ENCODE peak calls at places on chromosomes 7 and 10, in eight cellular contexts. One of them, this sample, is unnamed.

GRCh38 chr10:62815373-62816111 is 624 bp downstream of the EGR2 start:
- DNase-seq in kidney epithelial cell: no peak
- DNase-seq in lower leg skin: no peak
- DNase-seq in PC-3: no peak
- DNase-seq in BE2C: no peak
- DNase-seq in cardiac muscle cell: peak; percentile 36
- DNase-seq in HFF-Myc: no peak
- DNase-seq in activated CD8-positive, alpha-beta T cell treated with anti-CD3 and anti-CD28 coated beads for 36 hours: peak; percentile 37
- DNase-seq in this sample: no peak

GRCh38 chr10:93461807-93462178 is 20.3 kb downstream of the MYOF start:
- DNase-seq in cardiac muscle cell: peak; percentile 54
- DNase-seq in PC-3: peak; percentile 81
- DNase-seq in kidney epithelial cell: peak; percentile 96
- DNase-seq in BE2C: peak; percentile 18
- DNase-seq in lower leg skin: no peak
- DNase-seq in activated CD8-positive, alpha-beta T cell treated with anti-CD3 and anti-CD28 coated beads for 36 hours: no peak
- DNase-seq in HFF-Myc: no peak
- DNase-seq in this sample: no peak

GRCh38 chr7:80145780-80146422 is 11.3 kb downstream of the GNAI1 start:
- DNase-seq in activated CD8-positive, alpha-beta T cell treated with anti-CD3 and anti-CD28 coated beads for 36 hours: no peak
- DNase-seq in lower leg skin: no peak
- DNase-seq in cardiac muscle cell: peak; percentile 91
- DNase-seq in kidney epithelial cell: no peak
- DNase-seq in PC-3: no peak
- DNase-seq in HFF-Myc: peak; percentile 65
- DNase-seq in BE2C: no peak
- DNase-seq in this sample: peak; percentile 57

GRCh38 chr7:96708872-96709271 is 774 bp downstream of the SEM1 start:
- DNase-seq in HFF-Myc: no peak
- DNase-seq in PC-3: no peak
- DNase-seq in cardiac muscle cell: no peak
- DNase-seq in BE2C: no peak
- DNase-seq in lower leg skin: no peak
- DNase-seq in kidney epithelial cell: no peak
- DNase-seq in activated CD8-positive, alpha-beta T cell treated with anti-CD3 and anti-CD28 coated beads for 36 hours: no peak
- DNase-seq in this sample: no peak

GRCh38 chr10:101933976-101934375 is 90.4 kb upstream of the KCNIP2 start:
- DNase-seq in lower leg skin: no peak
- DNase-seq in kidney epithelial cell: no peak
- DNase-seq in HFF-Myc: no peak
- DNase-seq in cardiac muscle cell: no peak
- DNase-seq in PC-3: no peak
- DNase-seq in BE2C: no peak
- DNase-seq in activated CD8-positive, alpha-beta T cell treated with anti-CD3 and anti-CD28 coated beads for 36 hours: no peak
- DNase-seq in this sample: no peak

GRCh38 chr7:475951-476441 is 43.6 kb downstream of the PDGFA start:
- DNase-seq in cardiac muscle cell: no peak
- DNase-seq in lower leg skin: no peak
- DNase-seq in PC-3: no peak
- DNase-seq in BE2C: peak; percentile 1
- DNase-seq in kidney epithelial cell: no peak
- DNase-seq in HFF-Myc: no peak
- DNase-seq in activated CD8-positive, alpha-beta T cell treated with anti-CD3 and anti-CD28 coated beads for 36 hours: no peak
- DNase-seq in this sample: no peak

GRCh38 chr10:96850825-96851224 is 18.7 kb downstream of the LCOR start:
- DNase-seq in HFF-Myc: no peak
- DNase-seq in PC-3: peak; percentile 47
- DNase-seq in cardiac muscle cell: peak; percentile 89
- DNase-seq in BE2C: no peak
- DNase-seq in kidney epithelial cell: no peak
- DNase-seq in lower leg skin: peak; percentile 36
- DNase-seq in activated CD8-positive, alpha-beta T cell treated with anti-CD3 and anti-CD28 coated beads for 36 hours: no peak
- DNase-seq in this sample: peak; percentile 82

GRCh38 chr7:55517191-55517633 is 55.1 kb downstream of the VOPP1 start:
- DNase-seq in BE2C: no peak
- DNase-seq in HFF-Myc: no peak
- DNase-seq in activated CD8-positive, alpha-beta T cell treated with anti-CD3 and anti-CD28 coated beads for 36 hours: peak; percentile 72
- DNase-seq in PC-3: no peak
- DNase-seq in cardiac muscle cell: no peak
- DNase-seq in kidney epithelial cell: no peak
- DNase-seq in lower leg skin: no peak
- DNase-seq in this sample: no peak

GRCh38 chr7:104111294-104111693 is 96.5 kb downstream of the ORC5 start:
- DNase-seq in lower leg skin: no peak
- DNase-seq in HFF-Myc: no peak
- DNase-seq in kidney epithelial cell: no peak
- DNase-seq in cardiac muscle cell: no peak
- DNase-seq in activated CD8-positive, alpha-beta T cell treated with anti-CD3 and anti-CD28 coated beads for 36 hours: no peak
- DNase-seq in BE2C: no peak
- DNase-seq in PC-3: no peak
- DNase-seq in this sample: no peak

GRCh38 chr7:134613623-134614347 is 32.9 kb upstream of the BPGM start:
- DNase-seq in cardiac muscle cell: peak; percentile 95
- DNase-seq in kidney epithelial cell: peak; percentile 78
- DNase-seq in lower leg skin: peak; percentile 69
- DNase-seq in BE2C: no peak
- DNase-seq in HFF-Myc: peak; percentile 60
- DNase-seq in activated CD8-positive, alpha-beta T cell treated with anti-CD3 and anti-CD28 coated beads for 36 hours: peak; percentile 49
- DNase-seq in PC-3: peak; percentile 95
- DNase-seq in this sample: peak; percentile 84

GRCh38 chr7:78345293-78345692 is 546.7 kb downstream of the PHTF2 start:
- DNase-seq in kidney epithelial cell: no peak
- DNase-seq in BE2C: no peak
- DNase-seq in PC-3: no peak
- DNase-seq in activated CD8-positive, alpha-beta T cell treated with anti-CD3 and anti-CD28 coated beads for 36 hours: no peak
- DNase-seq in HFF-Myc: no peak
- DNase-seq in lower leg skin: no peak
- DNase-seq in cardiac muscle cell: no peak
- DNase-seq in this sample: no peak

GRCh38 chr10:132111121-132111731 is 45.5 kb downstream of the JAKMIP3 start:
- DNase-seq in HFF-Myc: no peak
- DNase-seq in lower leg skin: no peak
- DNase-seq in BE2C: no peak
- DNase-seq in cardiac muscle cell: no peak
- DNase-seq in kidney epithelial cell: no peak
- DNase-seq in PC-3: no peak
- DNase-seq in activated CD8-positive, alpha-beta T cell treated with anti-CD3 and anti-CD28 coated beads for 36 hours: no peak
- DNase-seq in this sample: no peak

GRCh38 chr10:46239999-46240683 is 46.7 kb upstream of the ANTXRL start:
- DNase-seq in cardiac muscle cell: no peak
- DNase-seq in BE2C: peak; percentile 16
- DNase-seq in kidney epithelial cell: no peak
- DNase-seq in activated CD8-positive, alpha-beta T cell treated with anti-CD3 and anti-CD28 coated beads for 36 hours: no peak
- DNase-seq in HFF-Myc: no peak
- DNase-seq in PC-3: no peak
- DNase-seq in lower leg skin: no peak
- DNase-seq in this sample: no peak

GRCh38 chr7:33904680-33905388 is 505 bp upstream of the BMPER start:
- DNase-seq in lower leg skin: no peak
- DNase-seq in activated CD8-positive, alpha-beta T cell treated with anti-CD3 and anti-CD28 coated beads for 36 hours: peak; percentile 17
- DNase-seq in BE2C: peak; percentile 41
- DNase-seq in cardiac muscle cell: peak; percentile 74
- DNase-seq in PC-3: no peak
- DNase-seq in HFF-Myc: no peak
- DNase-seq in kidney epithelial cell: no peak
- DNase-seq in this sample: no peak

GRCh38 chr7:24436131-24436920 is 136.9 kb upstream of the PALS2 start:
- DNase-seq in lower leg skin: no peak
- DNase-seq in BE2C: no peak
- DNase-seq in cardiac muscle cell: no peak
- DNase-seq in kidney epithelial cell: no peak
- DNase-seq in HFF-Myc: no peak
- DNase-seq in PC-3: no peak
- DNase-seq in activated CD8-positive, alpha-beta T cell treated with anti-CD3 and anti-CD28 coated beads for 36 hours: no peak
- DNase-seq in this sample: no peak

GRCh38 chr10:8444630-8445029 is 390.1 kb downstream of the GATA3 start:
- DNase-seq in PC-3: peak; percentile 11
- DNase-seq in activated CD8-positive, alpha-beta T cell treated with anti-CD3 and anti-CD28 coated beads for 36 hours: peak; percentile 66
- DNase-seq in BE2C: peak; percentile 76
- DNase-seq in lower leg skin: no peak
- DNase-seq in HFF-Myc: no peak
- DNase-seq in kidney epithelial cell: no peak
- DNase-seq in cardiac muscle cell: peak; percentile 54
- DNase-seq in this sample: no peak
- TF ChIP-seq CTCF in PC-3: peak; percentile 34
- TF ChIP-seq CTCF in activated CD8-positive, alpha-beta T cell treated with anti-CD3 and anti-CD28 coated beads for 36 hours: no peak
- TF ChIP-seq CTCF in BE2C: peak; percentile 67
- TF ChIP-seq CTCF in lower leg skin: no peak
- TF ChIP-seq CTCF in HFF-Myc: no peak
- TF ChIP-seq CTCF in kidney epithelial cell: peak; percentile 6
- TF ChIP-seq CTCF in cardiac muscle cell: peak; percentile 49
- TF ChIP-seq CTCF in this sample: no peak

GRCh38 chr7:15560968-15561367 is 847 bp downstream of the AGMO start:
- DNase-seq in BE2C: no peak
- DNase-seq in HFF-Myc: no peak
- DNase-seq in lower leg skin: no peak
- DNase-seq in PC-3: no peak
- DNase-seq in cardiac muscle cell: no peak
- DNase-seq in activated CD8-positive, alpha-beta T cell treated with anti-CD3 and anti-CD28 coated beads for 36 hours: no peak
- DNase-seq in kidney epithelial cell: no peak
- DNase-seq in this sample: no peak

GRCh38 chr7:15558747-15559146 is 3.1 kb downstream of the AGMO start:
- DNase-seq in cardiac muscle cell: no peak
- DNase-seq in activated CD8-positive, alpha-beta T cell treated with anti-CD3 and anti-CD28 coated beads for 36 hours: no peak
- DNase-seq in HFF-Myc: no peak
- DNase-seq in BE2C: no peak
- DNase-seq in kidney epithelial cell: peak; percentile 54
- DNase-seq in lower leg skin: no peak
- DNase-seq in PC-3: no peak
- DNase-seq in this sample: no peak

GRCh38 chr7:15566476-15566875 is 4.7 kb upstream of the AGMO start:
- DNase-seq in cardiac muscle cell: no peak
- DNase-seq in kidney epithelial cell: no peak
- DNase-seq in BE2C: no peak
- DNase-seq in HFF-Myc: no peak
- DNase-seq in activated CD8-positive, alpha-beta T cell treated with anti-CD3 and anti-CD28 coated beads for 36 hours: no peak
- DNase-seq in PC-3: no peak
- DNase-seq in lower leg skin: no peak
- DNase-seq in this sample: no peak

GRCh38 chr7:15557686-15558085 is 4.1 kb downstream of the AGMO start:
- DNase-seq in PC-3: no peak
- DNase-seq in HFF-Myc: no peak
- DNase-seq in BE2C: no peak
- DNase-seq in kidney epithelial cell: no peak
- DNase-seq in lower leg skin: no peak
- DNase-seq in cardiac muscle cell: no peak
- DNase-seq in activated CD8-positive, alpha-beta T cell treated with anti-CD3 and anti-CD28 coated beads for 36 hours: no peak
- DNase-seq in this sample: no peak

GRCh38 chr7:15561840-15562239 is at the start of gene AGMO:
- DNase-seq in HFF-Myc: no peak
- DNase-seq in PC-3: peak; percentile 32
- DNase-seq in kidney epithelial cell: no peak
- DNase-seq in lower leg skin: peak; percentile 41
- DNase-seq in BE2C: no peak
- DNase-seq in activated CD8-positive, alpha-beta T cell treated with anti-CD3 and anti-CD28 coated beads for 36 hours: no peak
- DNase-seq in cardiac muscle cell: peak; percentile 24
- DNase-seq in this sample: no peak
- TF ChIP-seq CTCF in HFF-Myc: no peak
- TF ChIP-seq CTCF in PC-3: no peak
- TF ChIP-seq CTCF in kidney epithelial cell: no peak
- TF ChIP-seq CTCF in lower leg skin: no peak
- TF ChIP-seq CTCF in BE2C: no peak
- TF ChIP-seq CTCF in activated CD8-positive, alpha-beta T cell treated with anti-CD3 and anti-CD28 coated beads for 36 hours: no peak
- TF ChIP-seq CTCF in cardiac muscle cell: no peak
- TF ChIP-seq CTCF in this sample: no peak

GRCh38 chr10:92180326-92180881 is 110.5 kb downstream of the CPEB3 start:
- DNase-seq in activated CD8-positive, alpha-beta T cell treated with anti-CD3 and anti-CD28 coated beads for 36 hours: no peak
- DNase-seq in cardiac muscle cell: no peak
- DNase-seq in kidney epithelial cell: no peak
- DNase-seq in lower leg skin: no peak
- DNase-seq in HFF-Myc: no peak
- DNase-seq in PC-3: peak; percentile 9
- DNase-seq in BE2C: no peak
- DNase-seq in this sample: no peak

GRCh38 chr10:92184977-92185376 is 105.9 kb downstream of the CPEB3 start:
- DNase-seq in cardiac muscle cell: no peak
- DNase-seq in lower leg skin: no peak
- DNase-seq in kidney epithelial cell: no peak
- DNase-seq in HFF-Myc: no peak
- DNase-seq in activated CD8-positive, alpha-beta T cell treated with anti-CD3 and anti-CD28 coated beads for 36 hours: no peak
- DNase-seq in PC-3: no peak
- DNase-seq in BE2C: no peak
- DNase-seq in this sample: no peak

GRCh38 chr10:92183199-92183598 is 107.7 kb downstream of the CPEB3 start:
- DNase-seq in HFF-Myc: no peak
- DNase-seq in PC-3: no peak
- DNase-seq in kidney epithelial cell: no peak
- DNase-seq in lower leg skin: no peak
- DNase-seq in BE2C: no peak
- DNase-seq in cardiac muscle cell: no peak
- DNase-seq in activated CD8-positive, alpha-beta T cell treated with anti-CD3 and anti-CD28 coated beads for 36 hours: no peak
- DNase-seq in this sample: no peak

GRCh38 chr10:92177546-92177945 is 113.3 kb downstream of the CPEB3 start:
- DNase-seq in HFF-Myc: no peak
- DNase-seq in cardiac muscle cell: peak; percentile 6
- DNase-seq in BE2C: no peak
- DNase-seq in kidney epithelial cell: no peak
- DNase-seq in activated CD8-positive, alpha-beta T cell treated with anti-CD3 and anti-CD28 coated beads for 36 hours: no peak
- DNase-seq in lower leg skin: no peak
- DNase-seq in PC-3: no peak
- DNase-seq in this sample: no peak

DNA sequence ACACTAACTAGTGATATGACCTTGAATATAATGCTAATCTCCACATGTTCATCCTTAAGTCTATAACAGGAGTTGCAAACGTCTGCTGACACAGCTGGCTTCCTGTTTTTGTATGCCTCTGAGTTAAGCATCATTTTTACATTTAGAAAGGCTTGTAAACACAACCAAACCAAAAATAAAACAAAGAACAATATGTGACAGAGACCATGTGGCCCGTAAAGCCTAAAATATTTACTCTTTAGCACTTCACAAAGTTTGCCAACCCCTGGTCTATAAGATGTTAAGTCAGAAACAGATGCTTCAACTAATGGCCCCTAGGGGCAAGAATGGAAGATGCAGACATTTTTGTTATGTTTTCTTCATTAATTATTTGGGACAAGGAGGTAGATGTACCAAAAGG is 109.3 kb downstream of the CPEB3 start:
- DNase-seq in lower leg skin: no peak
- DNase-seq in kidney epithelial cell: no peak
- DNase-seq in BE2C: no peak
- DNase-seq in activated CD8-positive, alpha-beta T cell treated with anti-CD3 and anti-CD28 coated beads for 36 hours: no peak
- DNase-seq in PC-3: peak; percentile 9
- DNase-seq in cardiac muscle cell: peak; percentile 11
- DNase-seq in HFF-Myc: peak; percentile 31
- DNase-seq in this sample: no peak
- TF ChIP-seq CTCF in lower leg skin: no peak
- TF ChIP-seq CTCF in kidney epithelial cell: no peak
- TF ChIP-seq CTCF in BE2C: peak; percentile 46
- TF ChIP-seq CTCF in activated CD8-positive, alpha-beta T cell treated with anti-CD3 and anti-CD28 coated beads for 36 hours: no peak
- TF ChIP-seq CTCF in PC-3: peak; percentile 44
- TF ChIP-seq CTCF in cardiac muscle cell: peak; percentile 31
- TF ChIP-seq CTCF in HFF-Myc: peak; percentile 31
- TF ChIP-seq CTCF in this sample: peak; percentile 20

GRCh38 chr10:77974396-77975074 is 48.0 kb upstream of the DLG5 start:
- DNase-seq in lower leg skin: no peak
- DNase-seq in activated CD8-positive, alpha-beta T cell treated with anti-CD3 and anti-CD28 coated beads for 36 hours: peak; percentile 25
- DNase-seq in HFF-Myc: no peak
- DNase-seq in kidney epithelial cell: no peak
- DNase-seq in PC-3: peak; percentile 89
- DNase-seq in cardiac muscle cell: peak; percentile 55
- DNase-seq in BE2C: peak; percentile 33
- DNase-seq in this sample: no peak
- TF ChIP-seq CTCF in lower leg skin: no peak
- TF ChIP-seq CTCF in activated CD8-positive, alpha-beta T cell treated with anti-CD3 and anti-CD28 coated beads for 36 hours: no peak
- TF ChIP-seq CTCF in HFF-Myc: peak; percentile 55
- TF ChIP-seq CTCF in kidney epithelial cell: peak; percentile 47
- TF ChIP-seq CTCF in PC-3: peak; percentile 99
- TF ChIP-seq CTCF in cardiac muscle cell: peak; percentile 49
- TF ChIP-seq CTCF in BE2C: peak; percentile 43
- TF ChIP-seq CTCF in this sample: peak; percentile 44

This sample was measured in AG09319.